ENCODE peak calls at places on chromosomes 16 and 17, in ten cellular contexts. F is kidney; X is right cardiac atrium; C is heart right ventricle; B is sigmoid colon; D is mammary epithelial cell; E is CD8-positive, alpha-beta T cell; K is PC-9; A is stomach; J is SJSA1. N is an unnamed sample. For H3K9me3, the result is how much of the 10 kb centered on the place peaks cover.

GRCh38 chr16:78647019-78647418 is 547.6 kb downstream of the WWOX start:
- DNase-seq in F (no peak), A (no peak), B (no peak), C (peak), X (peak), K (no peak), D (no peak), E (no peak), J (no peak), N (no peak)

GRCh38 chr16:81987706-81988105 is 23.6 kb downstream of the SDR42E1 start:
- DNase-seq in K (peak), A (peak), X (no peak), E (no peak), D (peak), C (no peak), B (no peak), J (no peak), F (no peak), N (no peak)

GRCh38 chr17:55496094-55496881 is 15.0 kb downstream of the SMIM36 start:
- DNase-seq in C (no peak), K (no peak), B (no peak), F (no peak), A (no peak), E (no peak), J (no peak), X (peak), D (peak), N (no peak)

GRCh38 chr16:58020628-58021521 is 4.7 kb upstream of the MMP15 start:
- DNase-seq in J (no peak), C (peak), K (peak), B (no peak), E (peak), D (no peak), F (peak), X (peak), A (peak), N (no peak)

GRCh38 chr16:2043980-2044451 is 3.6 kb downstream of the NTHL1 start:
- DNase-seq in D (no peak), B (peak), K (no peak), C (peak), X (peak), J (no peak), E (no peak), A (peak), F (peak), N (no peak)

GRCh38 chr16:17802566-17802965 is 331.8 kb upstream of the XYLT1 start:
- DNase-seq in B (no peak), A (no peak), F (no peak), C (no peak), E (no peak), D (no peak), J (no peak), X (no peak), K (no peak), N (no peak)

GRCh38 chr17:1783834-1784611 is 22.2 kb downstream of the SERPINF1 start:
- DNase-seq in C (peak), B (peak), K (no peak), J (no peak), X (peak), A (peak), E (no peak), F (peak), D (peak), N (peak)

GRCh38 chr17:68334393-68334792 is 43.1 kb downstream of the ARSG start:
- DNase-seq in F (no peak), A (no peak), C (no peak), D (no peak), E (no peak), B (no peak), J (no peak), K (no peak), X (no peak), N (no peak)

GRCh38 chr17:18256776-18257175 is 1.8 kb downstream of the FLII start:
- DNase-seq in D (no peak), C (no peak), B (no peak), J (no peak), K (no peak), X (no peak), E (no peak), A (no peak), F (peak), N (no peak)

GRCh38 chr17:77471984-77472836 is 331.4 kb downstream of the SEC14L1 start:
- DNase-seq in A (peak), F (peak), E (no peak), K (peak), B (peak), J (peak), D (peak), C (peak), X (peak), N (no peak)

GRCh38 chr17:32742686-32743538 is 134.0 kb downstream of the MYO1D start:
- DNase-seq in C (no peak), B (no peak), F (no peak), J (no peak), X (no peak), D (no peak), E (no peak), A (no peak), K (no peak), N (no peak)

GRCh38 chr16:11363927-11364258 is 18.6 kb downstream of the RMI2 start:
- DNase-seq in X (no peak), A (no peak), B (no peak), D (no peak), K (no peak), F (no peak), C (no peak), E (no peak), J (no peak), N (no peak)

GRCh38 chr16:10168258-10168657 is 14.0 kb downstream of the GRIN2A start:
- DNase-seq in D (peak), C (no peak), J (no peak), K (no peak), A (no peak), X (no peak), F (no peak), E (no peak), B (no peak), N (no peak)

GRCh38 chr17:77423589-77424451 is 283.1 kb downstream of the SEC14L1 start:
- DNase-seq in X (peak), B (peak), F (peak), A (peak), K (no peak), D (peak), J (peak), E (no peak), C (peak), N (peak)

GRCh38 chr17:77089118-77089477 is 51.7 kb upstream of the SEC14L1 start:
- DNase-seq in K (peak), B (no peak), C (no peak), A (peak), D (no peak), X (no peak), F (no peak), E (no peak), J (no peak), N (no peak)

GRCh38 chr16:35711958-35712357 is 2252.5 kb downstream of the TP53TG3F start:
- DNase-seq in D (no peak), K (no peak), B (no peak), C (no peak), A (no peak), J (no peak), E (no peak), X (no peak), F (no peak), N (no peak)
- H3K9me3 ChIP-seq in D (under half), K (under half), B (under half), C (under half), A (under half), J (under half), E (under half), X (under half), F (under half), N (under half)

DNA sequence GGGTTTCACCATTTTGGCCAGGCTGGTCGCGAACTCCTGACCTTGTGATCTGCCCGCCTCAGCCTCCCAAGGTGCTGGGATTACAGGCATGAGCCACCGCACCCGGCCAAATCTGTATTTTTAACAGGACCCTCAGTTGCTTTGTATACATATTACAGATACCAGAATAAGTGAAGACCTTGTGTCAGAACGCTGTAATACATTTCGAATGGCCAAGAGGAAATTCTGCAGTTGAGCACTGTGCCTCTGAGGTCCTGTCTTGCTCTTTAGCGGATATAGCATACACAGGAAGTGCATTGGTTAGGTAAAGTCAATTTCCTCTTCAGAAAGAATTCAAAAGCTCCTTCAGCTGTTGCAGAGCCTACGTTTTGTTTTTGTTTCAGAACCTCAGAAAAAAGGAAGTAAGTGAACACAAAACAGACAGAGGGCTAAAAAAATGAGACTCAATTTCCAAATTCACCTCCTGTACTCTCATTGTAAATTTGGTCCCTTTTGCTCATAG is 15.7 kb downstream of the CRLF3 start:
- DNase-seq in A (no peak), J (no peak), F (no peak), K (no peak), E (no peak), B (peak), X (peak), D (no peak), C (no peak), N (no peak)
- H3K27ac ChIP-seq in A (peak), J (no peak), F (no peak), K (no peak), E (peak), B (peak), X (no peak), D (no peak), C (peak), N (no peak)

GRCh38 chr16:30407794-30408534 is 558 bp downstream of the ZNF771 start:
- DNase-seq in F (no peak), X (no peak), J (no peak), E (no peak), C (no peak), B (no peak), K (no peak), D (no peak), A (no peak), N (no peak)
- H3K9me3 ChIP-seq in F (under half), X (under half), J (under half), E (under half), C (under half), B (under half), K (under half), D (under half), A (under half), N (under half)

DNA sequence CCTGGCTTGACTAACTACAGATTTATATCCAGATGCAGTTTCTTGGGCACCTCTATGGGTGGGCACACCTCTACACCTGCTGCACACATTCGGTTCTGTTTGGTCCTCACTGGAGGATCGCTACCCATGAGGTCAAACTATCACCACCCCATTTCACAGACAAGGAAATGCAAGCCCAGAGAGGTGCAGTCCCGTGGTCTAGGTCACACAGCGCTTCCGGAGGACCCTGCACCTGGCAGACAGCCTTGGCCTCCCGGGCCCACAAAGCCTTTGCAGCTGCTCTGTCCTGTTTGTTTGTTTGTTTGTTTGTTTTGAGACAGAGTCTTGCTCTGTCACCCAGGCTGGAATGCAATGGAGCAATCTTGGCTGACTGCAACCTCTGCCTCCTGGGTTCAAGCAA is 39.3 kb upstream of the JPH3 start:
- DNase-seq in A (no peak), B (no peak), E (no peak), X (no peak), J (no peak), C (no peak), F (no peak), D (no peak), K (no peak), N (no peak)
- H3K27ac ChIP-seq in A (no peak), B (no peak), E (no peak), X (no peak), J (no peak), C (no peak), F (no peak), D (no peak), K (no peak), N (no peak)

GRCh38 chr16:89466920-89467319 is 23.4 kb downstream of the ANKRD11 start:
- DNase-seq in A (no peak), X (no peak), E (no peak), F (no peak), D (no peak), J (no peak), C (no peak), B (no peak), K (no peak), N (no peak)
- H3K9me3 ChIP-seq in A (under half), X (under half), E (under half), F (under half), D (under half), J (under half), C (under half), B (under half), K (under half), N (under half)